ENCODE peak calls at places on chromosome X, in four cellular contexts. One of them, this sample, is unnamed.

GRCh38 chrX:129613596-129613995 is 41.2 kb downstream of the APLN start:
- DNase-seq in SK-N-SH: no peak
- DNase-seq in GM12878: no peak
- DNase-seq in K562: no peak
- DNase-seq in this sample: no peak

GRCh38 chrX:118347131-118347530 is 1.2 kb downstream of the WDR44 start:
- DNase-seq in GM12878: no peak
- DNase-seq in SK-N-SH: peak
- DNase-seq in K562: peak
- DNase-seq in this sample: peak

GRCh38 chrX:26442340-26442739 is 226.4 kb downstream of the MAGEB5 start:
- DNase-seq in K562: peak
- DNase-seq in SK-N-SH: peak
- DNase-seq in GM12878: no peak
- DNase-seq in this sample: no peak

GRCh38 chrX:129523076-129524055 is at the start of gene SMARCA1:
- DNase-seq in GM12878: no peak
- DNase-seq in K562: no peak
- DNase-seq in SK-N-SH: peak
- DNase-seq in this sample: peak

GRCh38 chrX:74389016-74389415 is 32.3 kb upstream of the SLC16A2 start:
- DNase-seq in K562: no peak
- DNase-seq in SK-N-SH: no peak
- DNase-seq in GM12878: no peak
- DNase-seq in this sample: no peak

GRCh38 chrX:52363247-52363883 is 5.5 kb upstream of the XAGE2 start:
- DNase-seq in GM12878: no peak
- DNase-seq in SK-N-SH: no peak
- DNase-seq in K562: peak
- DNase-seq in this sample: no peak

GRCh38 chrX:2828404-2829065 is at the start of gene GYG2:
- DNase-seq in SK-N-SH: peak
- DNase-seq in K562: peak
- DNase-seq in GM12878: no peak
- DNase-seq in this sample: peak

GRCh38 chrX:53281321-53281822 is at the start of gene IQSEC2:
- DNase-seq in GM12878: no peak
- DNase-seq in K562: peak
- DNase-seq in SK-N-SH: no peak
- DNase-seq in this sample: no peak

GRCh38 chrX:727738-728621 is 97.4 kb downstream of the SHOX start:
- DNase-seq in GM12878: no peak
- DNase-seq in SK-N-SH: no peak
- DNase-seq in K562: peak
- DNase-seq in this sample: peak
- TF ChIP-seq NFIC in GM12878: no peak
- TF ChIP-seq NFIC in SK-N-SH: no peak
- TF ChIP-seq NFIC in K562: peak
- TF ChIP-seq NFIC in this sample: no peak

GRCh38 chrX:151543706-151544105 is 19.8 kb upstream of the PASD1 start:
- DNase-seq in K562: no peak
- DNase-seq in SK-N-SH: no peak
- DNase-seq in GM12878: no peak
- DNase-seq in this sample: peak
- TF ChIP-seq NFIC in K562: no peak
- TF ChIP-seq NFIC in SK-N-SH: no peak
- TF ChIP-seq NFIC in GM12878: no peak
- TF ChIP-seq NFIC in this sample: no peak

GRCh38 chrX:153519569-153520285 is 2.3 kb downstream of the ATP2B3 start:
- DNase-seq in K562: no peak
- DNase-seq in GM12878: no peak
- DNase-seq in SK-N-SH: no peak
- DNase-seq in this sample: no peak

GRCh38 chrX:153520286-153520917 is 3.0 kb downstream of the ATP2B3 start:
- DNase-seq in SK-N-SH: no peak
- DNase-seq in K562: no peak
- DNase-seq in GM12878: no peak
- DNase-seq in this sample: no peak

GRCh38 chrX:153522259-153522658 is 4.8 kb downstream of the ATP2B3 start:
- DNase-seq in GM12878: no peak
- DNase-seq in SK-N-SH: no peak
- DNase-seq in K562: no peak
- DNase-seq in this sample: no peak

GRCh38 chrX:153523269-153523668 is 5.8 kb downstream of the ATP2B3 start:
- DNase-seq in GM12878: no peak
- DNase-seq in SK-N-SH: no peak
- DNase-seq in K562: no peak
- DNase-seq in this sample: no peak

DNA sequence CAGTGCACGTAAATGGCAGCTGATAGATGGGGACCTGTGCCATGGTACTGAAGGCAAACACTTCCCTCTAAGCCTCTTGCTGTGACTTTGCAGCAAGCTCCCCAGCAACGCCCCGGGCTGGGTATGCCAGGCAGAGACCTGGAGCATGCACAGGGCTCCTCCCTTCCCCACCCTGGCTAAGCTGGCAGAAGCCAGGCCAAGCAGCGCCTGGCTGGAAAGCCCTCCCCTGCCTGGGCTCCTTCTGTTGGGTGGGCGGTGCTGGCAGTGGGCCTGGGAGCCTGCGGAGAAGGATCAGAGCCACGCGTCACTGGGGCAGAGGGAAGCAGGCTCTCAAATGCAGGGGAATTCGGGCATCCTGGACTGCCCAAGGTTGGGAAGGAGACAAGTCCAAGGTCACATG is 3.6 kb downstream of the ATP2B3 start:
- DNase-seq in K562: no peak
- DNase-seq in GM12878: no peak
- DNase-seq in SK-N-SH: peak
- DNase-seq in this sample: no peak
- TF ChIP-seq NFIC in K562: no peak
- TF ChIP-seq NFIC in GM12878: no peak
- TF ChIP-seq NFIC in SK-N-SH: no peak
- TF ChIP-seq NFIC in this sample: no peak

GRCh38 chrX:110015915-110016314 is 13.0 kb downstream of the TMEM164 start:
- DNase-seq in SK-N-SH: no peak
- DNase-seq in K562: no peak
- DNase-seq in GM12878: no peak
- DNase-seq in this sample: no peak
- TF ChIP-seq NFIC in SK-N-SH: no peak
- TF ChIP-seq NFIC in K562: no peak
- TF ChIP-seq NFIC in GM12878: no peak
- TF ChIP-seq NFIC in this sample: no peak

GRCh38 chrX:150258463-150259430 is 104.4 kb upstream of the MAMLD1 start:
- DNase-seq in GM12878: no peak
- DNase-seq in SK-N-SH: no peak
- DNase-seq in K562: no peak
- DNase-seq in this sample: no peak
- TF ChIP-seq NFIC in GM12878: no peak
- TF ChIP-seq NFIC in SK-N-SH: no peak
- TF ChIP-seq NFIC in K562: no peak
- TF ChIP-seq NFIC in this sample: no peak

GRCh38 chrX:31036895-31037294 is 34.9 kb downstream of the FTHL17 start:
- DNase-seq in K562: peak
- DNase-seq in GM12878: no peak
- DNase-seq in SK-N-SH: peak
- DNase-seq in this sample: peak

GRCh38 chrX:31039327-31039711 is 32.5 kb downstream of the FTHL17 start:
- DNase-seq in K562: no peak
- DNase-seq in SK-N-SH: no peak
- DNase-seq in GM12878: no peak
- DNase-seq in this sample: no peak

DNA sequence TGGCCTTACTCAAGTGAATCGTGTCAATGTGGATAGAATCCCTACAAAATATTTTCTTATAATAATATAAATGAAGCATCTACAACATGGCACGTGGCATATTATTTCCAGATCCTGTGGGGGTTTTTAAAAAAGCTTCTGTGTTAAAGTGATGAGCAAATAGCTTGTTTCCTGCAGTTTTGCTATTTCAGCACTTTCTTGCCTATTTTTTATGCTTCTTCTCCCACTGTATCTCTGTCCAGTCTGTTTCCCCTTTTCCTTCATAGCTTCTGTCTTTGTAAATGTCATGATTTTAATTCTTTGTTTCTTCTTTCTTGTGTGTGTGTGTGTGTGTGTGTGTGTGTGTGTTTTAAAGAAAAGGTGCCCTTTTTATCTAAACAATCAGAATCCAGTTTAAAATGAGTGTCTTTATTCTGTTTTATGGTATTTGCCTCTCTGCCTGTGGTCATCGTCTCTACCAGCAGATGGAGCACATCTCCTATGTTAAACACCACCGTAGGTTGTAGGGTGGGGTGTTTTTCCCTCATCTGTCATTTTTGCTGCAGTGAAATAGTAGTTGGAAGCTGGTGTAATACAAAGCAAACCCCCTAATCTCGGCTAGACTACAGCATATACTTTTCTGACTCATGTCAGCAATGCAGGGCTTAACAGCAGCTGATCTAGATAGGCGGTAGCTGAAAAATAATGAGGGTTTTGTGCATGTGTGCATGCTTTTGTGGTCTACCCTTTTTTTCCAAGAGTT is 33.1 kb downstream of the FTHL17 start:
- DNase-seq in K562: peak
- DNase-seq in SK-N-SH: peak
- DNase-seq in GM12878: no peak
- DNase-seq in this sample: peak
- TF ChIP-seq NFIC in K562: no peak
- TF ChIP-seq NFIC in SK-N-SH: no peak
- TF ChIP-seq NFIC in GM12878: no peak
- TF ChIP-seq NFIC in this sample: no peak

GRCh38 chrX:9465380-9466114 is 689 bp downstream of the TBL1X start:
- DNase-seq in SK-N-SH: peak
- DNase-seq in GM12878: no peak
- DNase-seq in K562: peak
- DNase-seq in this sample: no peak
- TF ChIP-seq NFIC in SK-N-SH: no peak
- TF ChIP-seq NFIC in GM12878: no peak
- TF ChIP-seq NFIC in K562: no peak
- TF ChIP-seq NFIC in this sample: no peak

This sample was measured in HepG2.